ENCODE peak calls at places on chromosomes 1 and 21, in ten cellular contexts. N, C, U, P, G, F, Z, T, W and D are unnamed samples.

GRCh38 chr1:228282329-228283042 is 74.6 kb downstream of the OBSCN start:
- DNase-seq in N (peak), C (no peak), U (peak), P (no peak), G (no peak), F (no peak), Z (no peak), T (peak), W (peak), D (no peak)

GRCh38 chr1:125065821-125066180 is 3881.0 kb downstream of the SRGAP2C start:
- DNase-seq in N (no peak), C (no peak), U (no peak), P (no peak), G (no peak), F (no peak), Z (no peak), T (peak), W (no peak), D (no peak)

GRCh38 chr1:8702121-8702520 is 115.3 kb downstream of the RERE start:
- DNase-seq in N (peak), C (no peak), U (peak), P (peak), G (no peak), F (peak), Z (peak), T (no peak), W (peak), D (no peak)

GRCh38 chr1:175191654-175192053 is 922 bp downstream of the KIAA0040 start:
- DNase-seq in N (no peak), C (no peak), U (peak), P (peak), G (no peak), F (no peak), Z (peak), T (no peak), W (peak), D (peak)

GRCh38 chr1:63624911-63625310 is 31.7 kb downstream of the PGM1 start:
- DNase-seq in N (no peak), C (no peak), U (no peak), P (no peak), G (no peak), F (no peak), Z (no peak), T (no peak), W (no peak), D (no peak)

GRCh38 chr1:31567956-31568570 is 8.3 kb upstream of the TINAGL1 start:
- DNase-seq in N (no peak), C (no peak), U (no peak), P (no peak), G (peak), F (no peak), Z (peak), T (no peak), W (no peak), D (no peak)

GRCh38 chr1:29708818-29709710 is 472.7 kb downstream of the PTPRU start:
- DNase-seq in N (peak), C (no peak), U (peak), P (peak), G (no peak), F (no peak), Z (no peak), T (no peak), W (no peak), D (no peak)

GRCh38 chr1:1318131-1318652 is 6.3 kb downstream of the INTS11 start:
- DNase-seq in N (peak), C (peak), U (peak), P (peak), G (peak), F (peak), Z (peak), T (peak), W (peak), D (no peak)

GRCh38 chr1:236142358-236143103 is at the start of gene GPR137B:
- DNase-seq in N (peak), C (peak), U (peak), P (peak), G (no peak), F (no peak), Z (peak), T (peak), W (peak), D (peak)

GRCh38 chr21:37861561-37861960 is 54.7 kb downstream of the KCNJ6 start:
- DNase-seq in N (no peak), C (no peak), U (no peak), P (no peak), G (no peak), F (no peak), Z (no peak), T (no peak), W (no peak), D (no peak)

GRCh38 chr1:243443557-243443956 is 187.7 kb downstream of the SDCCAG8 start:
- DNase-seq in N (no peak), C (no peak), U (no peak), P (no peak), G (no peak), F (no peak), Z (no peak), T (no peak), W (no peak), D (no peak)

GRCh38 chr1:18089488-18089887 is 18.1 kb upstream of the IGSF21 start:
- DNase-seq in N (no peak), C (no peak), U (no peak), P (no peak), G (no peak), F (no peak), Z (no peak), T (no peak), W (no peak), D (no peak)

GRCh38 chr1:221137668-221138067 is 258.4 kb downstream of the HLX start:
- DNase-seq in N (no peak), C (no peak), U (no peak), P (no peak), G (no peak), F (no peak), Z (no peak), T (no peak), W (no peak), D (no peak)

GRCh38 chr1:213737398-213738040 is 250.3 kb upstream of the PROX1 start:
- DNase-seq in N (no peak), C (no peak), U (no peak), P (no peak), G (no peak), F (no peak), Z (no peak), T (no peak), W (no peak), D (no peak)

GRCh38 chr1:237038211-237038610 is 3.8 kb upstream of the RYR2 start:
- DNase-seq in N (no peak), C (no peak), U (no peak), P (no peak), G (peak), F (no peak), Z (no peak), T (no peak), W (no peak), D (no peak)

GRCh38 chr1:109148838-109149555 is 35.1 kb downstream of the ELAPOR1 start:
- DNase-seq in N (no peak), C (no peak), U (no peak), P (no peak), G (no peak), F (no peak), Z (peak), T (no peak), W (no peak), D (no peak)

GRCh38 chr1:245298781-245299180 is 144.0 kb downstream of the KIF26B start:
- DNase-seq in N (no peak), C (no peak), U (peak), P (no peak), G (no peak), F (no peak), Z (no peak), T (no peak), W (no peak), D (no peak)

GRCh38 chr1:43446388-43446740 is 7.4 kb downstream of the HYI start:
- DNase-seq in N (no peak), C (no peak), U (no peak), P (no peak), G (peak), F (no peak), Z (no peak), T (no peak), W (peak), D (no peak)

GRCh38 chr1:108665047-108665446 is 4.2 kb upstream of the HENMT1 start:
- DNase-seq in N (no peak), C (no peak), U (no peak), P (no peak), G (no peak), F (no peak), Z (no peak), T (no peak), W (no peak), D (no peak)

GRCh38 chr1:68495968-68496679 is 758 bp downstream of the DEPDC1 start:
- DNase-seq in N (no peak), C (no peak), U (peak), P (no peak), G (no peak), F (no peak), Z (no peak), T (no peak), W (no peak), D (no peak)

GRCh38 chr21:44517175-44517899 is 22.7 kb downstream of the KRTAP10-1 start:
- DNase-seq in N (peak), C (peak), U (no peak), P (peak), G (no peak), F (no peak), Z (no peak), T (no peak), W (no peak), D (no peak)

GRCh38 chr1:83905315-83905907 is 93.5 kb downstream of the TTLL7 start:
- DNase-seq in N (no peak), C (no peak), U (no peak), P (peak), G (no peak), F (no peak), Z (peak), T (no peak), W (no peak), D (no peak)

GRCh38 chr1:204742676-204743075 is 57.1 kb upstream of the LRRN2 start:
- DNase-seq in N (no peak), C (no peak), U (no peak), P (no peak), G (no peak), F (no peak), Z (no peak), T (no peak), W (no peak), D (no peak)

GRCh38 chr1:204736861-204737260 is 51.3 kb upstream of the LRRN2 start:
- DNase-seq in N (no peak), C (no peak), U (no peak), P (no peak), G (no peak), F (no peak), Z (no peak), T (no peak), W (no peak), D (no peak)

GRCh38 chr1:204741440-204741839 is 55.9 kb upstream of the LRRN2 start:
- DNase-seq in N (no peak), C (no peak), U (no peak), P (no peak), G (no peak), F (no peak), Z (no peak), T (no peak), W (no peak), D (no peak)

GRCh38 chr1:204738506-204738905 is 53.0 kb upstream of the LRRN2 start:
- DNase-seq in N (no peak), C (no peak), U (no peak), P (no peak), G (no peak), F (no peak), Z (no peak), T (no peak), W (no peak), D (no peak)

GRCh38 chr1:204740354-204740753 is 54.8 kb upstream of the LRRN2 start:
- DNase-seq in N (no peak), C (no peak), U (no peak), P (no peak), G (no peak), F (no peak), Z (no peak), T (no peak), W (no peak), D (no peak)
- H3K27ac ChIP-seq in N (no peak), C (no peak), U (no peak), P (no peak), G (no peak), F (no peak), Z (no peak), T (no peak), W (no peak), D (no peak)

GRCh38 chr1:15785683-15786082 is 21.8 kb downstream of the UQCRHL start:
- DNase-seq in N (no peak), C (no peak), U (no peak), P (no peak), G (no peak), F (no peak), Z (no peak), T (no peak), W (no peak), D (no peak)
- H3K27ac ChIP-seq in N (no peak), C (no peak), U (no peak), P (peak), G (peak), F (no peak), Z (no peak), T (no peak), W (no peak), D (no peak)

GRCh38 chr1:207030522-207031009 is 2.0 kb downstream of the C1orf116 start:
- DNase-seq in N (no peak), C (no peak), U (peak), P (no peak), G (no peak), F (no peak), Z (no peak), T (no peak), W (no peak), D (no peak)

GRCh38 chr1:207032528-207033017 is at the start of gene C1orf116:
- DNase-seq in N (peak), C (no peak), U (peak), P (peak), G (no peak), F (peak), Z (peak), T (no peak), W (peak), D (no peak)

GRCh38 chr1:207033302-207033701 is 746 bp upstream of the C1orf116 start:
- DNase-seq in N (no peak), C (no peak), U (no peak), P (no peak), G (no peak), F (no peak), Z (no peak), T (no peak), W (no peak), D (no peak)

GRCh38 chr1:207031016-207031415 is 1.5 kb downstream of the C1orf116 start:
- DNase-seq in N (no peak), C (no peak), U (no peak), P (no peak), G (no peak), F (no peak), Z (no peak), T (no peak), W (no peak), D (no peak)

DNA sequence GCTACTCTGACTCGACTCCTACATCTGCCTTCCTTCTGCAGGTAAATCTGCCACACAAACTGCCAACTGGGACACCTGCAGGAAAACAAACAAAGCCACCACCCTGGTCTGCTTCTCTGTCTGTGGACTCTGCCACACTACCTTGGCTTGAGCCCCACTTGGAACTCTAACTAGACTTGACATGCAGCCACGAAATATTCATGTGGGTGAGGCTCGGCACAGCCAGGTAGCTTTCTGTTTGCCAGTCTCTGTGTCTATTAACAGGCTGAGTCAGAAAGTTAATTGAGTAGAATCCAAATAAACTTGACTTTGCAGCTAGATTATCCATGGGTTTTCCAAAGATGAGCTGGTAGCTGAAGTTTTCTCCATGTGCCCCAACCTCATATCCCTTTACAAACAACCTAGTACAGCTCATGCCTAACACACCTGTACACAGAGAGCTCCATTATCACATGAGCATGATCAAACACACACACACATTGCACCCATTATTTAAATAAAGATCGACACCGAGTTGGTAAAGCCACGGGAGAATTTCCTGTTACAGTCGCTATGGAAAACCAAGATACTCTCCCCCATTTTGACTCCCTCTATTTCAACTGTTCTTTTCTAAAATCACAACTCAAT is 811 bp downstream of the C1orf116 start:
- DNase-seq in N (no peak), C (no peak), U (peak), P (no peak), G (no peak), F (no peak), Z (peak), T (no peak), W (peak), D (no peak)
- H3K27ac ChIP-seq in N (peak), C (no peak), U (peak), P (peak), G (no peak), F (peak), Z (peak), T (no peak), W (peak), D (no peak)

GRCh38 chr21:36717901-36718465 is 19.1 kb downstream of the SIM2 start:
- DNase-seq in N (no peak), C (no peak), U (no peak), P (no peak), G (no peak), F (no peak), Z (no peak), T (no peak), W (no peak), D (no peak)
- H3K27ac ChIP-seq in N (no peak), C (no peak), U (no peak), P (no peak), G (no peak), F (no peak), Z (no peak), T (no peak), W (no peak), D (no peak)

GRCh38 chr1:116205941-116206679 is 94.9 kb downstream of the MAB21L3 start:
- DNase-seq in N (no peak), C (no peak), U (no peak), P (no peak), G (no peak), F (no peak), Z (no peak), T (no peak), W (no peak), D (no peak)

GRCh38 chr1:116201921-116202320 is 90.7 kb downstream of the MAB21L3 start:
- DNase-seq in N (no peak), C (no peak), U (no peak), P (no peak), G (no peak), F (no peak), Z (no peak), T (no peak), W (no peak), D (no peak)

GRCh38 chr1:116203936-116204335 is 92.7 kb downstream of the MAB21L3 start:
- DNase-seq in N (no peak), C (no peak), U (no peak), P (no peak), G (no peak), F (no peak), Z (no peak), T (no peak), W (no peak), D (no peak)

GRCh38 chr1:116207126-116207735 is 96.0 kb downstream of the MAB21L3 start:
- DNase-seq in N (no peak), C (no peak), U (no peak), P (no peak), G (no peak), F (no peak), Z (peak), T (no peak), W (no peak), D (no peak)

DNA sequence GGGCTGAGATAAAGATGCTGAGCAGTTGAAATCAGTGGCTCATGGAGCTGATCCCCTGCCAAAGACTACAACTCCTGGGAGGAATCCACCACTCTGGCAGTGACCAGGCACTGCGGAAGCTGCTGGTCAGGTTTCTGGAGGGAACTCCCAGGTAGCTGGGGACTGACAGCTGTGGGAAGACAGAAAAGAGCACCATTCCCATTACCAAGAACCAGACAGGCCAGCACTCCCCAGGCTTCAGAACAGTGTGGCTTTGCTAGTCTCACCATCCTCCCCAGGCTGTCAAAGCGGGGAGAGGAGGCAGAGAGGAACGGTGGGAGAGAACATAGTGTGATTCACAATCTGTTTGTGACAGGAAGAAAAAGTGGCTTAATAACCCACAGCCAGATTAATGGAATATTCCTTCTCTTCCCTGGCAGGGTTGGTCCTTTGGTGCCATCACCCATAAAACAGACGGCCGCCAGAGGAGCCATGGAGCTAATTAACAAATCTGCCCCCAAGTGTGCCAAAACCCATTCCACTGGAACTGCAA is 92.1 kb downstream of the MAB21L3 start:
- DNase-seq in N (no peak), C (peak), U (peak), P (peak), G (no peak), F (no peak), Z (no peak), T (no peak), W (no peak), D (no peak)
- H3K27ac ChIP-seq in N (no peak), C (peak), U (no peak), P (no peak), G (no peak), F (no peak), Z (no peak), T (no peak), W (no peak), D (no peak)

GRCh38 chr1:22075718-22076117 is 23.2 kb downstream of the CDC42 start:
- DNase-seq in N (no peak), C (no peak), U (no peak), P (no peak), G (no peak), F (no peak), Z (no peak), T (no peak), W (no peak), D (no peak)
- H3K27ac ChIP-seq in N (peak), C (no peak), U (no peak), P (peak), G (no peak), F (no peak), Z (peak), T (no peak), W (peak), D (peak)

DNA sequence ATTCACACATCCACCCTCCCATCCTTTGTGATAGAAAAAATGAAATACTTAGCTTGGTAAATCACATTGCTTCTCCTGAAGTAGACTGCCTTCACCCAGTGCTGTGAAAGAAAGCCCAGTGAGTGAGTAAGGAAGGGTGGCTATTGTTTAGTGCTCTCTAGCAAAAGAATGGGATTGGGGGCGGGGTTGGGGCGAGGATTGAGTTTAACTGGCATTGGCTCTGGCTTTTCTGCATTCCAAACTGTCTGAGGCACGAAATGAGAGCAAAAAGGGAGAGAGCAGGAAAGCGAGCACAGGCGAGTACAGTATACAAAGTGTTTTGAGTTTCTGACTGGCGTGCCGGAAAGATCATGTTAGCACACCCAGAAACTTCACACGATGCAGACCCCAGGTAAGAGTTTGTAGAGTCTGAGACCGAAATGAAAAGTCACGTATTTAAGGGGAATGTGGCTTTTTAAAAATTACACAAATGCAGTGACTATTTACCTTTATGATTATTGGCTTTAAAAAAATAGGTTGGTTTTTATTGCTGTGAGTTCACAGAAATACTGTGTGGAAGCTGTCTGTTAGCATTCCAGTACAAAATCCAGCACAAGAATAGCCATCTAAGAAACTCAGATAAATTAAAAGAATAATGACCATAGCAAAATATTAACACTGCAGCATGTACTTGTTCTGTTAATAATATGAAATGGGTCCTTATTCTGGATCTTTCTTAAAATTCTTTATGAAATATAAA is 155.4 kb downstream of the CLEC20A start:
- DNase-seq in N (peak), C (no peak), U (peak), P (peak), G (peak), F (peak), Z (peak), T (peak), W (peak), D (no peak)
- H3K27ac ChIP-seq in N (no peak), C (no peak), U (peak), P (peak), G (no peak), F (peak), Z (peak), T (no peak), W (peak), D (no peak)